ENCODE peak calls at places on chromosomes 7 and 10, in ten cellular contexts. One of them, this sample, is unnamed.

GRCh38 chr7:47757946-47758371 is 176.0 kb upstream of the TNS3 start:
- DNase-seq in bronchial epithelial cell: peak
- DNase-seq in psoas muscle: peak
- DNase-seq in WERI-Rb-1: no peak
- DNase-seq in Calu3: no peak
- DNase-seq in HFF-Myc: peak
- DNase-seq in GM06990: no peak
- DNase-seq in thoracic aorta: peak
- DNase-seq in AG09309: peak
- DNase-seq in dorsolateral prefrontal cortex: peak
- DNase-seq in this sample: no peak

GRCh38 chr10:21534611-21535493 is 820 bp downstream of the MLLT10 start:
- DNase-seq in GM06990: peak
- DNase-seq in Calu3: peak
- DNase-seq in HFF-Myc: no peak
- DNase-seq in WERI-Rb-1: peak
- DNase-seq in AG09309: no peak
- DNase-seq in dorsolateral prefrontal cortex: no peak
- DNase-seq in bronchial epithelial cell: no peak
- DNase-seq in thoracic aorta: no peak
- DNase-seq in psoas muscle: peak
- DNase-seq in this sample: peak

GRCh38 chr7:108613147-108613948 is 43.7 kb downstream of the DNAJB9 start:
- DNase-seq in dorsolateral prefrontal cortex: no peak
- DNase-seq in psoas muscle: no peak
- DNase-seq in WERI-Rb-1: no peak
- DNase-seq in AG09309: peak
- DNase-seq in HFF-Myc: peak
- DNase-seq in GM06990: no peak
- DNase-seq in Calu3: no peak
- DNase-seq in thoracic aorta: no peak
- DNase-seq in bronchial epithelial cell: peak
- DNase-seq in this sample: peak

GRCh38 chr7:35258125-35258890 is 4.4 kb upstream of the TBX20 start:
- DNase-seq in Calu3: no peak
- DNase-seq in bronchial epithelial cell: no peak
- DNase-seq in AG09309: no peak
- DNase-seq in psoas muscle: no peak
- DNase-seq in dorsolateral prefrontal cortex: no peak
- DNase-seq in GM06990: no peak
- DNase-seq in HFF-Myc: no peak
- DNase-seq in thoracic aorta: no peak
- DNase-seq in WERI-Rb-1: no peak
- DNase-seq in this sample: no peak

GRCh38 chr7:147923841-147924240 is 666.7 kb upstream of the C7orf33 start:
- DNase-seq in Calu3: no peak
- DNase-seq in HFF-Myc: no peak
- DNase-seq in psoas muscle: no peak
- DNase-seq in WERI-Rb-1: no peak
- DNase-seq in GM06990: no peak
- DNase-seq in bronchial epithelial cell: no peak
- DNase-seq in thoracic aorta: no peak
- DNase-seq in AG09309: no peak
- DNase-seq in dorsolateral prefrontal cortex: no peak
- DNase-seq in this sample: no peak

GRCh38 chr10:6401562-6402348 is 178.3 kb downstream of the PRKCQ start:
- DNase-seq in psoas muscle: peak
- DNase-seq in AG09309: peak
- DNase-seq in HFF-Myc: peak
- DNase-seq in dorsolateral prefrontal cortex: peak
- DNase-seq in WERI-Rb-1: peak
- DNase-seq in bronchial epithelial cell: peak
- DNase-seq in Calu3: peak
- DNase-seq in GM06990: peak
- DNase-seq in thoracic aorta: peak
- DNase-seq in this sample: peak

GRCh38 chr10:47452495-47453434 is 31.1 kb downstream of the ANXA8 start:
- DNase-seq in WERI-Rb-1: peak
- DNase-seq in GM06990: no peak
- DNase-seq in AG09309: no peak
- DNase-seq in HFF-Myc: no peak
- DNase-seq in psoas muscle: no peak
- DNase-seq in thoracic aorta: no peak
- DNase-seq in Calu3: no peak
- DNase-seq in dorsolateral prefrontal cortex: no peak
- DNase-seq in bronchial epithelial cell: no peak
- DNase-seq in this sample: peak

GRCh38 chr7:98771519-98772241 is 98.1 kb downstream of the TMEM130 start:
- DNase-seq in WERI-Rb-1: no peak
- DNase-seq in dorsolateral prefrontal cortex: peak
- DNase-seq in AG09309: peak
- DNase-seq in Calu3: no peak
- DNase-seq in HFF-Myc: peak
- DNase-seq in GM06990: no peak
- DNase-seq in psoas muscle: no peak
- DNase-seq in thoracic aorta: no peak
- DNase-seq in bronchial epithelial cell: peak
- DNase-seq in this sample: no peak

GRCh38 chr7:100722480-100723212 is 2.4 kb downstream of the EPO start:
- DNase-seq in HFF-Myc: no peak
- DNase-seq in bronchial epithelial cell: no peak
- DNase-seq in WERI-Rb-1: no peak
- DNase-seq in thoracic aorta: no peak
- DNase-seq in GM06990: no peak
- DNase-seq in AG09309: no peak
- DNase-seq in psoas muscle: no peak
- DNase-seq in dorsolateral prefrontal cortex: no peak
- DNase-seq in Calu3: no peak
- DNase-seq in this sample: no peak

GRCh38 chr10:73218466-73219191 is 28.4 kb downstream of the DNAJC9 start:
- DNase-seq in bronchial epithelial cell: peak
- DNase-seq in Calu3: peak
- DNase-seq in dorsolateral prefrontal cortex: no peak
- DNase-seq in thoracic aorta: no peak
- DNase-seq in psoas muscle: no peak
- DNase-seq in HFF-Myc: peak
- DNase-seq in GM06990: no peak
- DNase-seq in WERI-Rb-1: no peak
- DNase-seq in AG09309: no peak
- DNase-seq in this sample: no peak

GRCh38 chr10:34538291-34538829 is 276.7 kb downstream of the PARD3 start:
- DNase-seq in thoracic aorta: no peak
- DNase-seq in psoas muscle: no peak
- DNase-seq in dorsolateral prefrontal cortex: no peak
- DNase-seq in Calu3: no peak
- DNase-seq in bronchial epithelial cell: peak
- DNase-seq in WERI-Rb-1: no peak
- DNase-seq in HFF-Myc: no peak
- DNase-seq in GM06990: peak
- DNase-seq in AG09309: no peak
- DNase-seq in this sample: no peak

GRCh38 chr10:86945361-86946214 is 11.8 kb downstream of the MMRN2 start:
- DNase-seq in psoas muscle: peak
- DNase-seq in HFF-Myc: no peak
- DNase-seq in AG09309: no peak
- DNase-seq in thoracic aorta: peak
- DNase-seq in GM06990: no peak
- DNase-seq in WERI-Rb-1: peak
- DNase-seq in dorsolateral prefrontal cortex: peak
- DNase-seq in Calu3: peak
- DNase-seq in bronchial epithelial cell: no peak
- DNase-seq in this sample: no peak

GRCh38 chr10:127556911-127557310 is 7.8 kb downstream of the NPS start:
- DNase-seq in HFF-Myc: no peak
- DNase-seq in thoracic aorta: no peak
- DNase-seq in dorsolateral prefrontal cortex: no peak
- DNase-seq in bronchial epithelial cell: no peak
- DNase-seq in Calu3: no peak
- DNase-seq in psoas muscle: no peak
- DNase-seq in AG09309: no peak
- DNase-seq in WERI-Rb-1: no peak
- DNase-seq in GM06990: no peak
- DNase-seq in this sample: no peak

GRCh38 chr10:98339790-98340189 is 71.8 kb upstream of the LOXL4 start:
- DNase-seq in psoas muscle: no peak
- DNase-seq in Calu3: no peak
- DNase-seq in AG09309: no peak
- DNase-seq in WERI-Rb-1: no peak
- DNase-seq in GM06990: peak
- DNase-seq in thoracic aorta: no peak
- DNase-seq in dorsolateral prefrontal cortex: no peak
- DNase-seq in bronchial epithelial cell: no peak
- DNase-seq in HFF-Myc: no peak
- DNase-seq in this sample: no peak

GRCh38 chr10:15068802-15069201 is 19.8 kb downstream of the ACBD7 start:
- DNase-seq in Calu3: no peak
- DNase-seq in dorsolateral prefrontal cortex: no peak
- DNase-seq in psoas muscle: no peak
- DNase-seq in AG09309: peak
- DNase-seq in thoracic aorta: no peak
- DNase-seq in HFF-Myc: no peak
- DNase-seq in bronchial epithelial cell: peak
- DNase-seq in GM06990: no peak
- DNase-seq in WERI-Rb-1: peak
- DNase-seq in this sample: no peak

GRCh38 chr7:18874875-18875274 is 242.6 kb downstream of the TWIST1 start:
- DNase-seq in Calu3: no peak
- DNase-seq in AG09309: no peak
- DNase-seq in psoas muscle: no peak
- DNase-seq in HFF-Myc: no peak
- DNase-seq in thoracic aorta: no peak
- DNase-seq in GM06990: no peak
- DNase-seq in dorsolateral prefrontal cortex: no peak
- DNase-seq in WERI-Rb-1: no peak
- DNase-seq in bronchial epithelial cell: no peak
- DNase-seq in this sample: no peak

DNA sequence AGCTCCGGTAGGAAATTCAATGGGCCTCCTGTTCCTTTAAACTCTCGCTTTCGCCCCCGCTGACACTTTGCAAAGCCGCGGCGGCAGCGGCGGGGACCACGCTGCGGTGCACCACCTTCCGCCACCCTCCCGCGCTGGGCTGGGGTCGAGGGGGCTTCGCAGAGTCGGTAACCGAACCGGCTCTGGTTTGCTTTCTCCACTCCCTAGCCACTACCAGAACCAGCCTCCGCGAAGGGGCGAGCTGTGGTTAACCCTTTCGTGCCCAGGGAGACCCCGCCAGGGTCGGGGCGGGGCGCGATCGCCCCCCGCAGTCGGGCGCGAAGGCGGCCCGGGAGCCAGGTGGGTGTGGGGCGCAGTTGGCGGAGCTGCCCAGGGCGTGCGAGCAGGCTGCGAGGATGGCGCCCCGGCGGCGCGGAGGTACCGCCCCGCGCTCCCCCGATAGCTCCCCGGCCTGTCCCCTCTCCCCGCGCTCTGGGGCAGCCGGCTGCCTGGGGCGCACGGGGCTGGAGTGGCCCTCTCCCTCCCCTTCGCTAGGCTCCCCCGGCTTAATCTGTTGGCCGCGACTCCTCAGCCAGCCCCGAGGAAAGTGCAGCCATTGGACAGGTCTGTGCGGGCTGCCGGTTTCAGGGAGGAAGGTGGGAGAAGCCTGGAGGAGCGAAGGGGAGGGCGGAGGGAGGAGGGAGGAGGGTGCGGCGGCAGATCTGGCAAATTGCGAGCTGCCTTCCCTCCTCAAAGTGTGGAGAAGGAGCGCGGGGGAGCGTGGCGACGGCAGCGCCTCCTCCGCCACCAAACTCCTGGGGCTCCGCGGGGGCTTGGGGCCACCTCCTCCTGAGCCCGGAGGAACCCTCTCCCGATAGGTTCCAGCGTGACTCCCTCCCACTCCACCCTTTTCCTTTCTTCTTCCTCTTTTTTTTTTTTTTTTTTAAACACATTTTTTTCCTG is 483 bp upstream of the PLXDC2 start:
- DNase-seq in WERI-Rb-1: peak
- DNase-seq in bronchial epithelial cell: no peak
- DNase-seq in dorsolateral prefrontal cortex: peak
- DNase-seq in AG09309: no peak
- DNase-seq in HFF-Myc: no peak
- DNase-seq in thoracic aorta: peak
- DNase-seq in Calu3: no peak
- DNase-seq in psoas muscle: peak
- DNase-seq in GM06990: no peak
- DNase-seq in this sample: no peak
- TF ChIP-seq CTCF in WERI-Rb-1: no peak
- TF ChIP-seq CTCF in bronchial epithelial cell: no peak
- TF ChIP-seq CTCF in dorsolateral prefrontal cortex: no peak
- TF ChIP-seq CTCF in AG09309: no peak
- TF ChIP-seq CTCF in HFF-Myc: no peak
- TF ChIP-seq CTCF in thoracic aorta: no peak
- TF ChIP-seq CTCF in Calu3: no peak
- TF ChIP-seq CTCF in psoas muscle: no peak
- TF ChIP-seq CTCF in GM06990: no peak
- TF ChIP-seq CTCF in this sample: no peak

DNA sequence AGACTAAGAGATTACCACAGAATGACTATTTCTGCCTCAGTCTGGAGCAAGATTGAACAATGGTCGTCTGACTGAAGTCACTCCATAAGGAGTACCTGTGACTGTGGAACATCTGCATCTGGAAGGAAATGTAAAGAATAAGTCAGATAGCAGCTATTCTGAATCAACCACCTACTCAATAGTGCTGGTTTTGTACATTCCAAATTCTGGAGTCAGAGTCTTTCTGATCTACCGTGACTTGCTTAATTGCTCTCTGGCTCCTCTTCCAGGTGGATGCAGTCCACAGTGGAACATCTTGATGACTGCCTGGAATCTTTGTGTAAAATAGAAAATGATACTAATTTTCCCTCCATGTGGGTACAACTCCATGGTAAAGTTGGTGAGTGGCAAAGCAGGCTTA is 156.3 kb upstream of the SEMA3C start:
- DNase-seq in Calu3: no peak
- DNase-seq in dorsolateral prefrontal cortex: no peak
- DNase-seq in thoracic aorta: no peak
- DNase-seq in bronchial epithelial cell: peak
- DNase-seq in psoas muscle: no peak
- DNase-seq in WERI-Rb-1: no peak
- DNase-seq in HFF-Myc: no peak
- DNase-seq in GM06990: no peak
- DNase-seq in AG09309: no peak
- DNase-seq in this sample: no peak
- TF ChIP-seq CTCF in Calu3: no peak
- TF ChIP-seq CTCF in dorsolateral prefrontal cortex: no peak
- TF ChIP-seq CTCF in thoracic aorta: no peak
- TF ChIP-seq CTCF in bronchial epithelial cell: peak
- TF ChIP-seq CTCF in psoas muscle: no peak
- TF ChIP-seq CTCF in WERI-Rb-1: no peak
- TF ChIP-seq CTCF in HFF-Myc: no peak
- TF ChIP-seq CTCF in GM06990: no peak
- TF ChIP-seq CTCF in AG09309: no peak
- TF ChIP-seq CTCF in this sample: no peak

GRCh38 chr10:93305122-93305521 is 177.0 kb downstream of the MYOF start:
- DNase-seq in bronchial epithelial cell: no peak
- DNase-seq in HFF-Myc: no peak
- DNase-seq in WERI-Rb-1: no peak
- DNase-seq in dorsolateral prefrontal cortex: no peak
- DNase-seq in GM06990: no peak
- DNase-seq in psoas muscle: no peak
- DNase-seq in Calu3: no peak
- DNase-seq in AG09309: no peak
- DNase-seq in thoracic aorta: no peak
- DNase-seq in this sample: no peak
- TF ChIP-seq CTCF in bronchial epithelial cell: no peak
- TF ChIP-seq CTCF in HFF-Myc: no peak
- TF ChIP-seq CTCF in WERI-Rb-1: no peak
- TF ChIP-seq CTCF in dorsolateral prefrontal cortex: no peak
- TF ChIP-seq CTCF in GM06990: no peak
- TF ChIP-seq CTCF in psoas muscle: no peak
- TF ChIP-seq CTCF in Calu3: no peak
- TF ChIP-seq CTCF in AG09309: no peak
- TF ChIP-seq CTCF in thoracic aorta: no peak
- TF ChIP-seq CTCF in this sample: no peak

GRCh38 chr7:84013616-84014240 is 180.9 kb downstream of the SEMA3A start:
- DNase-seq in thoracic aorta: no peak
- DNase-seq in WERI-Rb-1: no peak
- DNase-seq in psoas muscle: no peak
- DNase-seq in bronchial epithelial cell: peak
- DNase-seq in dorsolateral prefrontal cortex: no peak
- DNase-seq in HFF-Myc: no peak
- DNase-seq in GM06990: no peak
- DNase-seq in AG09309: no peak
- DNase-seq in Calu3: no peak
- DNase-seq in this sample: no peak
- TF ChIP-seq CTCF in thoracic aorta: no peak
- TF ChIP-seq CTCF in WERI-Rb-1: no peak
- TF ChIP-seq CTCF in psoas muscle: no peak
- TF ChIP-seq CTCF in bronchial epithelial cell: no peak
- TF ChIP-seq CTCF in dorsolateral prefrontal cortex: no peak
- TF ChIP-seq CTCF in HFF-Myc: no peak
- TF ChIP-seq CTCF in GM06990: no peak
- TF ChIP-seq CTCF in AG09309: no peak
- TF ChIP-seq CTCF in Calu3: no peak
- TF ChIP-seq CTCF in this sample: no peak